ENCODE peak calls at places on chromosomes 13 and 19, in four cellular contexts. Q is uterus, R is type B pancreatic cell, V is B cell. X is an unnamed sample.

GRCh38 chr13:30832845-30833332 is 73.2 kb upstream of the MEDAG start:
- DNase-seq in Q (peak), R (peak), V (no peak), X (peak)

GRCh38 chr19:38370299-38370698 is 4.1 kb upstream of the PSMD8 start:
- DNase-seq in Q (no peak), R (no peak), V (no peak), X (no peak)

GRCh38 chr13:98990701-98991100 is 12.8 kb upstream of the DOCK9 start:
- DNase-seq in Q (no peak), R (no peak), V (no peak), X (no peak)

GRCh38 chr19:49421039-49421877 is 2.0 kb downstream of the PTH2 start:
- DNase-seq in Q (peak), R (peak), V (peak), X (peak)

GRCh38 chr13:44918323-44919102 is 70.8 kb downstream of the NUFIP1 start:
- DNase-seq in Q (peak), R (peak), V (peak), X (peak)

GRCh38 chr13:21668665-21669599 is 1.9 kb upstream of the FGF9 start:
- DNase-seq in Q (no peak), R (no peak), V (peak), X (no peak)

GRCh38 chr13:48975101-48975925 is at the start of gene FNDC3A:
- DNase-seq in Q (peak), R (no peak), V (peak), X (peak)

GRCh38 chr13:94586371-94586770 is 9.6 kb downstream of the TGDS start:
- DNase-seq in Q (no peak), R (no peak), V (no peak), X (no peak)

GRCh38 chr13:71677114-71677513 is 189.9 kb downstream of the DACH1 start:
- DNase-seq in Q (no peak), R (no peak), V (no peak), X (no peak)

DNA sequence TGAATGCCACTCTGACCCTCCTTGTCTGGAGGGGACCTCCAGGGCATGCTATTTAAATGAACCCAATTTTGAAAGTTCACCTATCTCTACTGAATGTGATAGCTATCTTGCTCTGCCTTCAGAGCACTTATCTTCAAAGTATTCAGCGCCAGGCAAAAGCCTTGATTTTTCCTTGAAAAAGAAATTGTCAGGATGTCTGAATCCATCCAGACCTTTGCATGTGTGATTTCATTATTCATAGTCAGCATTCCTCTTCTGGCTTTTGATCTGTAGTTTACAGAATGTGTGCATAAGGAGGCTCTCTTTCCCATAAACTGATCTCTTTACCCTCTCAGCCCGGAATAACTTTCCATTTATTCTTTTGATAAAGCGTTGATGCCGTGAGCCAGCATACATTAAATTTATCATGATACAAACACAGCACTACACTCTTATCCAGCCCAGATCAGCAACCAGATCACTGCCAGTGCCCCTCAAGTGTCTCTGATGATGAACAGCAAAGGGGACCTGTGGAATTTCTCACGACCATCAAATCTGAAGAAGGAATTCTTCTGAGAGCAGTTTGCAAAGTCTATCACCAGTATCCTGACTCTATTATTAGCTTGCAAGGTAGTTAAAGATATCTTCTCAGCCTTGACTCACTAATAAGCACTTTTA is 130.8 kb downstream of the DNAJC15 start:
- DNase-seq in Q (no peak), R (no peak), V (no peak), X (no peak)
- TF ChIP-seq CTCF in Q (no peak), R (no peak), V (no peak), X (no peak)

GRCh38 chr19:4213116-4213515 is 16.2 kb upstream of the EBI3 start:
- DNase-seq in Q (no peak), R (no peak), V (no peak), X (no peak)

GRCh38 chr19:4206818-4207484 is 22.4 kb upstream of the EBI3 start:
- DNase-seq in Q (no peak), R (no peak), V (no peak), X (no peak)

GRCh38 chr19:4210166-4210731 is 19.1 kb upstream of the EBI3 start:
- DNase-seq in Q (no peak), R (no peak), V (no peak), X (no peak)

DNA sequence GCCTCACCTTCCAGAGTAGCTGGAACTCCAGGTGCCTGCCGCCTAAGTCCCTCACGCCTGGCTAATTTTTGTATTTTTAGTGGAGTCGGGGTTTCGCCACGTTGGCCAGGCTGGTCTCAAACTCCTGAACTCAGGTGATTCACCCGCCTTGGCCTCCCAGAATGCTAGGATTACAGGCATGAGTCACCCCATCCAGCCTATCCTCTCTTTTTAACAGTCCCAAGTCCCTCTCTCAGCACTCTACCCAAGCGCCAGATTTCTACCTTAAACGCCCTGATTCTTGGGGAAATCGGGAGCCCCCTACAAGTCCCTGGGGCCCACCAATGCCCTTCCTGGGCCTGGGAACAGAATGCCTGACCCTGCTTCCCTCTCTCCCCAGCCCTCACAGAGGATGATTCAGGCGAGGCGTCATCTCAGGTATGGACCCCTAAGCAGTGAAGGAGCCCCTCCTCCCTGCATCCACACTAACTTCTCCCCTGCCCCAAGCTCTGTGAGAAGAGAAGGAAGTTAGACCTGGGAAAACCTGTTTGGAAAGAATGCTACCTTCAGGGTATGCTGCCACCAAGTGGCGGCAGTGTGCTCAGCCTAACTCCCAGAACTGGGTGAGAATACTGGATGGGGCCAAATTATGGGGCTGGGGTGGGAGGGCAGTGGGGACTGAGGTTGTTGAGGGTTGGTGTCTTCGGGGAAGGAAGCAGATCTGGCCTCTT is 20.8 kb upstream of the EBI3 start:
- DNase-seq in Q (no peak), R (no peak), V (no peak), X (no peak)
- TF ChIP-seq CTCF in Q (no peak), R (peak), V (no peak), X (no peak)

GRCh38 chr19:56097306-56097705 is 23.8 kb downstream of the ZNF787 start:
- DNase-seq in Q (no peak), R (no peak), V (peak), X (no peak)
- TF ChIP-seq CTCF in Q (no peak), R (no peak), V (no peak), X (no peak)

GRCh38 chr19:13726323-13726722 is 38.0 kb upstream of the MRI1 start:
- DNase-seq in Q (no peak), R (no peak), V (no peak), X (no peak)

GRCh38 chr19:13731147-13731964 is 33.0 kb upstream of the MRI1 start:
- DNase-seq in Q (peak), R (peak), V (peak), X (peak)

GRCh38 chr19:13729859-13730258 is 34.5 kb upstream of the MRI1 start:
- DNase-seq in Q (no peak), R (no peak), V (no peak), X (no peak)

GRCh38 chr19:13732337-13732736 is 32.0 kb upstream of the MRI1 start:
- DNase-seq in Q (no peak), R (no peak), V (no peak), X (no peak)

GRCh38 chr19:13727798-13728197 is 36.5 kb upstream of the MRI1 start:
- DNase-seq in Q (no peak), R (no peak), V (no peak), X (no peak)
- TF ChIP-seq CTCF in Q (no peak), R (no peak), V (no peak), X (no peak)

X was measured in breast epithelium.